ENCODE peak calls at places on chromosomes 13 and 19, in five cellular contexts. O, Y, C, A and U are unnamed samples.

GRCh38 chr19:43700368-43701015 is 15.4 kb upstream of the IRGC start:
- DNase-seq in O (peak), Y (no peak), C (peak), A (peak), U (peak)

GRCh38 chr13:110138009-110138699 is 168.8 kb downstream of the COL4A1 start:
- DNase-seq in O (peak), Y (no peak), C (no peak), A (peak), U (peak)

GRCh38 chr19:16033721-16034120 is 42.6 kb upstream of the TPM4 start:
- DNase-seq in O (no peak), Y (no peak), C (no peak), A (no peak), U (no peak)

GRCh38 chr13:109428146-109428545 is 358.2 kb downstream of the IRS2 start:
- DNase-seq in O (no peak), Y (no peak), C (no peak), A (no peak), U (peak)

GRCh38 chr19:23801798-23802197 is 43.1 kb upstream of the ZNF681 start:
- DNase-seq in O (no peak), Y (no peak), C (no peak), A (no peak), U (no peak)

GRCh38 chr13:31369213-31369612 is 169.4 kb downstream of the B3GLCT start:
- DNase-seq in O (no peak), Y (no peak), C (no peak), A (no peak), U (no peak)

GRCh38 chr19:38653028-38653571 is 5.7 kb downstream of the ACTN4 start:
- DNase-seq in O (peak), Y (peak), C (no peak), A (no peak), U (no peak)

GRCh38 chr19:40442328-40443130 is 1.6 kb downstream of the SERTAD3 start:
- DNase-seq in O (no peak), Y (no peak), C (no peak), A (no peak), U (no peak)

GRCh38 chr13:85812282-85812681 is 13.1 kb upstream of the SLITRK6 start:
- DNase-seq in O (no peak), Y (no peak), C (no peak), A (no peak), U (no peak)

GRCh38 chr13:25874907-25875306 is 176.9 kb downstream of the SHISA2 start:
- DNase-seq in O (no peak), Y (no peak), C (peak), A (no peak), U (no peak)

GRCh38 chr19:23996549-23996948 is 81.9 kb downstream of the ZNF726 start:
- DNase-seq in O (no peak), Y (no peak), C (no peak), A (no peak), U (no peak)

GRCh38 chr13:77728265-77728966 is 30.9 kb downstream of the SLAIN1 start:
- DNase-seq in O (no peak), Y (no peak), C (no peak), A (no peak), U (no peak)

GRCh38 chr13:108895220-108895704 is 265.9 kb downstream of the MYO16 start:
- DNase-seq in O (no peak), Y (no peak), C (peak), A (no peak), U (no peak)

GRCh38 chr19:54035215-54036178 is 28.2 kb downstream of the VSTM1 start:
- DNase-seq in O (no peak), Y (no peak), C (no peak), A (no peak), U (peak)

GRCh38 chr19:30897034-30897433 is 452.2 kb downstream of the TSHZ3 start:
- DNase-seq in O (no peak), Y (no peak), C (no peak), A (no peak), U (no peak)

GRCh38 chr19:14544977-14545715 is 15.8 kb downstream of the TECR start:
- DNase-seq in O (no peak), Y (peak), C (no peak), A (peak), U (no peak)

GRCh38 chr13:38590796-38591507 is 95.9 kb upstream of the FREM2 start:
- DNase-seq in O (no peak), Y (no peak), C (no peak), A (no peak), U (no peak)

GRCh38 chr13:91400094-91400462 is 1.7 kb downstream of the GPC5 start:
- DNase-seq in O (no peak), Y (no peak), C (peak), A (no peak), U (no peak)

GRCh38 chr19:56091066-56091490 is 30.0 kb downstream of the ZNF787 start:
- DNase-seq in O (no peak), Y (no peak), C (no peak), A (no peak), U (no peak)
- H3K4me3 ChIP-seq in O (no peak), Y (no peak), C (no peak), A (no peak), U (no peak)

GRCh38 chr19:22619371-22619770 is 14.8 kb upstream of the ZNF492 start:
- DNase-seq in O (no peak), Y (no peak), C (no peak), A (no peak), U (no peak)

GRCh38 chr19:22622020-22622419 is 12.1 kb upstream of the ZNF492 start:
- DNase-seq in O (no peak), Y (no peak), C (no peak), A (no peak), U (no peak)

GRCh38 chr19:22620912-22621311 is 13.2 kb upstream of the ZNF492 start:
- DNase-seq in O (no peak), Y (no peak), C (no peak), A (no peak), U (no peak)

GRCh38 chr19:22620401-22620800 is 13.7 kb upstream of the ZNF492 start:
- DNase-seq in O (no peak), Y (no peak), C (no peak), A (no peak), U (no peak)

DNA sequence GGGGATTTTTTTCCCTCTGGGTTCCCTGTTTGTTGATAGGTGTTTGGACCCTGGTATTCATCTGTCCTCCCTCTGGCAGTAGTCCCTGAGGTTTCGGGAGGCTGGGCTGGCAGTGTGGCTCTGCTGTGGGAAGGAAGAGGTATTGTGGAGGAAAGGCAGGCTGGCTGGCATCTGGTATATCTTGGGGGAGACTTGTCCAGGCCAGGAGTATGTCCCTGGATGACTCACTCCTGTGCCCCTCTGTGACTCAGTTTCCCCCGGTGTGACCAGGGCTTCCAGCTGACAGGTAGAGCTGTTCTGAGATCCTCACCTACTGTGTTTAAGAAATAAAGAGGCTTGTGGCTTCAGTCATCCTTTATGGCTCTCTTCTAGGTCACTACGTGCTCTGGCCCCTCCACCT is 14.2 kb upstream of the ZNF492 start:
- DNase-seq in O (no peak), Y (no peak), C (no peak), A (no peak), U (no peak)
- H3K4me3 ChIP-seq in O (no peak), Y (no peak), C (no peak), A (no peak), U (no peak)

DNA sequence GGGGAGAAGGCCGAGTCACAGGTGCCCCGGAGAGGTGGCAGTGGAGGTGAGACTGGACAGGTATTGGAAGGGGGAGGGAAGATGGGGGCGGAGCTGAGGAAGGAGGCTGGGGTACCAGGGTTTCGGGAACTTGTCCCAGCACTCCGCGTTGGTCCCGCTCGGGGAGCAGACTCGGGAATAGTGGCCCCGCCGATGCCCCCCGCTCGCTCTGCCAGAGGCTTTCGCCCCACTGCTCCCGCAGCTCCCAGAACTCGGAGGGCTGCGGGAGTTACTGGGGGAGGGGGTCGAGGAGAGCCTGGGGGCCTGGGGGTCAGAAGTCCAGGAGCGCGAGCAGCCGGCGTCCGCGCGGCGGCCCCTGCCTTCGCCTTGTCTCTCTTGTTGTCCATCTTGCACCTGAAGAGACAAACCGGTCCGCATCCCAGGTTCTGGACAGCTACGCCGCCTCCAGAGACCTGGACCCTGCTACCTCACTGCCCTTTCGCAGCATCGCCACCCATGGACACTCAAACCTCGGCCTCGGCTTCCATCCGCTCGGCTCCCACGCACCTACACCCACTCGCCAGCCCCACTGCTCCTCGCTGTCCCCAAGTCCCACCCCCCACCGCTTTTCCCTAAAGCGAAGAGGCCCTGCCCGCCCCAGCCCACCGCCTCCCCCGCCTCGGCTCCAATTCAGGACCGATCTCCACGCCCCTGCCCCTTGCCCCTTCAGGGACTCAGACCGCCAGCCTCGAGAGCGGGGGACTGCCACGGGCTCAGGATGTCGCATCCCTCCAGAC is 698 bp downstream of the PRR36 start:
- DNase-seq in O (no peak), Y (no peak), C (no peak), A (no peak), U (no peak)
- H3K4me3 ChIP-seq in O (peak), Y (peak), C (no peak), A (peak), U (peak)

GRCh38 chr19:13210941-13211340 is 60.7 kb downstream of the IER2 start:
- DNase-seq in O (no peak), Y (no peak), C (no peak), A (no peak), U (no peak)

GRCh38 chr19:13211426-13212308 is 61.5 kb downstream of the IER2 start:
- DNase-seq in O (peak), Y (no peak), C (no peak), A (no peak), U (no peak)

GRCh38 chr19:13214036-13214730 is 64.0 kb downstream of the IER2 start:
- DNase-seq in O (no peak), Y (no peak), C (no peak), A (no peak), U (no peak)

GRCh38 chr19:13212759-13213330 is 62.6 kb downstream of the IER2 start:
- DNase-seq in O (peak), Y (peak), C (peak), A (peak), U (peak)

DNA sequence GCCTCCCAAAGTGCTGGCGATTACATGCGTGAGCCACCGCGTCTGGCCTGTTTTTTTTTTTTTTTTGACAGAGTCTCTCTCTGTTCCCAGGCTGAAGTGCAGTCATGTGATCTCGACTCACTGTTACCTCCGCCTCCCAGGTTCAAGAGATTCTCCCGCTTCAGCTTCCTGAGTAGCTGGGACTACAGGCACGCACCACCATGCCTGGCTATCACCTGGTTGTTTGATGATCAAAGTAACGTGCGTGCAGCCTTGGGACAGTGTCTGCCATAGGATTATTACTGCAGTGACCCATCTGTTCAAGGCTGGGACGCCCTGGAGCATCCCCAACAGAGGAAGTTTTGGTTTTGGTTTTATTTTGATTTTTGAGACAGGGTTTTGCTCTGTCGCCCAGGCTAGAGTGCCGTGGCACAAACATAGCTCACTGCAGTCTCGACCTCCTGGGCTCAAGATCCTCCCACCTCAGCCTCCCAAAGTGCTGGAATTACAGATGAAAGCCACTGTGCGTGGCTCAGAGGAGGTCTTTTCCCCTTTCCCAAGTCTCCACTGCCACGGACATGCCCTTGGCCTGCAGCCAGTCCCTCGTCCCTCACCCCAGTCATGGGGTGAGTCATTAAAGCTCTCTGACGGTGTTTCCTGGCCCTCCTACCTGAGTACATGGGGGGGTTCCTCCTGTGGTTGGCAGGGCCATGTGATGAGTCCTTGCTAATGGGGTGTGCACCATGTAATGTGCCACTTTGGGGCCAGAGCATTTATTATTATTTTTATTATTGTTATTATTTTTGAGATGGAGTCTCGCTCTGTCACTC is 65.6 kb downstream of the IER2 start:
- DNase-seq in O (no peak), Y (no peak), C (no peak), A (no peak), U (peak)
- H3K4me3 ChIP-seq in O (no peak), Y (peak), C (peak), A (no peak), U (no peak)

GRCh38 chr19:18486746-18487145 is 35.1 kb downstream of the ELL start:
- DNase-seq in O (no peak), Y (no peak), C (no peak), A (no peak), U (no peak)
- H3K4me3 ChIP-seq in O (no peak), Y (peak), C (no peak), A (no peak), U (no peak)